ENCODE peak calls at places on chromosome 13, in seven cellular contexts. One of them, this sample, is unnamed.

GRCh38 chr13:101416181-101417042 is at the start of gene NALCN:
- DNase-seq in mesenchymal stem cell: peak; percentile 30
- DNase-seq in neuronal stem cell: peak; percentile 31
- DNase-seq in mesendoderm: peak; percentile 18
- DNase-seq in H9: peak; percentile 39
- DNase-seq in trophoblast cell: no peak
- DNase-seq in H1: peak; percentile 68
- DNase-seq in this sample: no peak

GRCh38 chr13:113950451-113951245 is 23.2 kb downstream of the C13orf46 start:
- DNase-seq in trophoblast cell: no peak
- DNase-seq in mesendoderm: no peak
- DNase-seq in H9: no peak
- DNase-seq in mesenchymal stem cell: no peak
- DNase-seq in H1: no peak
- DNase-seq in neuronal stem cell: no peak
- DNase-seq in this sample: no peak

GRCh38 chr13:40351537-40352384 is 314.7 kb downstream of the FOXO1 start:
- DNase-seq in mesendoderm: no peak
- DNase-seq in mesenchymal stem cell: no peak
- DNase-seq in H1: no peak
- DNase-seq in neuronal stem cell: no peak
- DNase-seq in trophoblast cell: no peak
- DNase-seq in H9: no peak
- DNase-seq in this sample: no peak

GRCh38 chr13:113947321-113948033 is 26.4 kb downstream of the C13orf46 start:
- DNase-seq in mesenchymal stem cell: peak; percentile 43
- DNase-seq in trophoblast cell: no peak
- DNase-seq in H1: no peak
- DNase-seq in mesendoderm: peak; percentile 34
- DNase-seq in neuronal stem cell: no peak
- DNase-seq in H9: peak; percentile 49
- DNase-seq in this sample: peak; percentile 43

GRCh38 chr13:97139704-97140103 is 82.4 kb upstream of the MBNL2 start:
- DNase-seq in trophoblast cell: no peak
- DNase-seq in H9: no peak
- DNase-seq in H1: no peak
- DNase-seq in neuronal stem cell: no peak
- DNase-seq in mesenchymal stem cell: peak; percentile 14
- DNase-seq in mesendoderm: peak; percentile 63
- DNase-seq in this sample: no peak

GRCh38 chr13:24683370-24683769 is 3.2 kb downstream of the ATP12A start:
- DNase-seq in H9: no peak
- DNase-seq in mesendoderm: peak; percentile 36
- DNase-seq in H1: no peak
- DNase-seq in neuronal stem cell: no peak
- DNase-seq in mesenchymal stem cell: no peak
- DNase-seq in trophoblast cell: no peak
- DNase-seq in this sample: no peak

GRCh38 chr13:51935326-51936171 is 73.8 kb downstream of the CCDC70 start:
- DNase-seq in neuronal stem cell: peak; percentile 5
- DNase-seq in trophoblast cell: no peak
- DNase-seq in H1: peak; percentile 74
- DNase-seq in mesendoderm: peak; percentile 65
- DNase-seq in H9: peak; percentile 62
- DNase-seq in mesenchymal stem cell: peak; percentile 14
- DNase-seq in this sample: no peak

GRCh38 chr13:112032186-112032835 is 34.6 kb upstream of the SOX1 start:
- DNase-seq in neuronal stem cell: no peak
- DNase-seq in mesenchymal stem cell: no peak
- DNase-seq in trophoblast cell: peak; percentile 83
- DNase-seq in H9: no peak
- DNase-seq in H1: no peak
- DNase-seq in mesendoderm: no peak
- DNase-seq in this sample: peak; percentile 1

GRCh38 chr13:82803341-82803740 is 1078.9 kb downstream of the SLITRK1 start:
- DNase-seq in mesendoderm: no peak
- DNase-seq in H1: no peak
- DNase-seq in mesenchymal stem cell: no peak
- DNase-seq in H9: no peak
- DNase-seq in trophoblast cell: no peak
- DNase-seq in neuronal stem cell: no peak
- DNase-seq in this sample: no peak

GRCh38 chr13:97695684-97696083 is 257.8 kb upstream of the IPO5 start:
- DNase-seq in mesendoderm: no peak
- DNase-seq in H1: no peak
- DNase-seq in trophoblast cell: no peak
- DNase-seq in mesenchymal stem cell: no peak
- DNase-seq in neuronal stem cell: no peak
- DNase-seq in H9: no peak
- DNase-seq in this sample: no peak

GRCh38 chr13:37929308-37929707 is 59.7 kb upstream of the TRPC4 start:
- DNase-seq in H9: no peak
- DNase-seq in mesendoderm: no peak
- DNase-seq in neuronal stem cell: no peak
- DNase-seq in trophoblast cell: no peak
- DNase-seq in H1: no peak
- DNase-seq in mesenchymal stem cell: no peak
- DNase-seq in this sample: no peak

DNA sequence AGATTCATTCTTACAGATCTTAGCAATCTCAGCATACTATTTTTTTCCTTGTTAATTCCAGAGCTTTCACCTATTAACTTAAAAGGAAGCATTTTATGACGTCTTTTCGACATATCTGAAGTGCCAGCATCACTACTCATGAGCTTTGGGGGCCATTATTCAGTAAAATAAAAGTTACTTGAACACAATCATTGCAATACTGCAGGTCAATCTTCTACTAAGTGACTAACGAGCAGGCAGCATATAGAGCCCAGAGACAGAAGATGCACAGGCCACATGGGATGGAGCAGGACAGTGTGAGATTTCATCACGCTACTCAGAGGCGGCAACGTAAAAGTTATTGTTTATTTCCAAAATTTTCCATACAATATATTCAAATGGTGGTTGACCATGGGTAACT is 382.6 kb downstream of the PCDH9 start:
- DNase-seq in mesenchymal stem cell: no peak
- DNase-seq in mesendoderm: no peak
- DNase-seq in trophoblast cell: no peak
- DNase-seq in H9: no peak
- DNase-seq in H1: no peak
- DNase-seq in neuronal stem cell: no peak
- DNase-seq in this sample: no peak
- H2BK5ac ChIP-seq in mesenchymal stem cell: no peak overlapping the region
- H2BK5ac ChIP-seq in mesendoderm: no peak overlapping the region
- H2BK5ac ChIP-seq in trophoblast cell: no peak overlapping the region
- H2BK5ac ChIP-seq in H9: no peak overlapping the region
- H2BK5ac ChIP-seq in H1: no peak overlapping the region
- H2BK5ac ChIP-seq in neuronal stem cell: no peak overlapping the region
- H2BK5ac ChIP-seq in this sample: no peak overlapping the region

GRCh38 chr13:46295531-46296464 is 84.1 kb downstream of the LRRC63 start:
- DNase-seq in mesendoderm: no peak
- DNase-seq in trophoblast cell: peak; percentile 75
- DNase-seq in mesenchymal stem cell: peak; percentile 88
- DNase-seq in H9: no peak
- DNase-seq in neuronal stem cell: no peak
- DNase-seq in H1: no peak
- DNase-seq in this sample: peak; percentile 83
- H2BK5ac ChIP-seq in mesendoderm: no peak overlapping the region
- H2BK5ac ChIP-seq in trophoblast cell: no peak overlapping the region
- H2BK5ac ChIP-seq in mesenchymal stem cell: no peak overlapping the region
- H2BK5ac ChIP-seq in H9: no peak overlapping the region
- H2BK5ac ChIP-seq in neuronal stem cell: no peak overlapping the region
- H2BK5ac ChIP-seq in H1: no peak overlapping the region
- H2BK5ac ChIP-seq in this sample: no peak overlapping the region

DNA sequence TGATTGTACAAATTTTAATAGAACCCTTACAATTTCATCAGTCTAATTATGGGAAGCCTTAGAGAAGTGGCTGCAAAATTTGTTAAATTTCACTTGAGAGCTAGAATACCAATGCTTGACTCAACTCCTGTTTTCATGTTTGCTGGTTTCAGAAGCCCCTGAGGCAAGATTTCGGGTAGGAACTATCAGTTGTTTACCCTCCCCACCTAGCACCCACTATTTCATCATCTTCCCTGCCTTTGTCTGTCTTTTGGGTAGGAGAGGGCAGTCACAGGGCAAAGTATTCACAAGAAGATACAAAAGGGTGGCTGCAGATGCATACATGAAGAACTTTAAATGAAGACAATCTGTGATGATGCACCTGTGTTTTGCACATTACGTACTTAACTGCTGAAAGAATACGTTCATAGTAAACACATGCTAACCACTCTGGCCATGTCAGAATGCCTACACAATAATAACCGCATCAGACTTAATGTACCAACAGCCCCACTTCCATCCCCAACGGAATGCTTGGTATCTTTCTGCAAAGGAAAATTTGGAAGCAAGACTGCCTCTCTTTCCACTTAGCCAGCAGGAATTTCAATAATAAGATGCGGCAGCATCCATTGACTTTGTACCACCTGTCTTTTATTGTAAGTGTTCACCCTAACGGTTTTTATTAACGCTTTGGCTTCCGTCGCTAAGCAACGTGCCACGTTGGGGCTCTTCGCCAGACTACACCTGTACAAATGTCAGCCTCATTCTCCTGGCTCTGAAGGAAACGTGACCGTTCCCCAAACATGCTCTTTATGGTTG is 30.4 kb downstream of the TPT1 start:
- DNase-seq in mesendoderm: no peak
- DNase-seq in neuronal stem cell: no peak
- DNase-seq in H1: no peak
- DNase-seq in trophoblast cell: peak; percentile 71
- DNase-seq in H9: no peak
- DNase-seq in mesenchymal stem cell: no peak
- DNase-seq in this sample: no peak
- H2BK5ac ChIP-seq in mesendoderm: no peak overlapping the region
- H2BK5ac ChIP-seq in neuronal stem cell: no peak overlapping the region
- H2BK5ac ChIP-seq in H1: peak overlapping the region; percentile 80
- H2BK5ac ChIP-seq in trophoblast cell: no peak overlapping the region
- H2BK5ac ChIP-seq in H9: no peak overlapping the region
- H2BK5ac ChIP-seq in mesenchymal stem cell: no peak overlapping the region
- H2BK5ac ChIP-seq in this sample: no peak overlapping the region

GRCh38 chr13:59607780-59608233 is 555.9 kb downstream of the DIAPH3 start:
- DNase-seq in mesendoderm: peak; percentile 78
- DNase-seq in H9: no peak
- DNase-seq in mesenchymal stem cell: no peak
- DNase-seq in H1: no peak
- DNase-seq in neuronal stem cell: no peak
- DNase-seq in trophoblast cell: peak; percentile 27
- DNase-seq in this sample: no peak

GRCh38 chr13:59603646-59604045 is 560.1 kb downstream of the DIAPH3 start:
- DNase-seq in H9: peak; percentile 42
- DNase-seq in mesenchymal stem cell: no peak
- DNase-seq in H1: no peak
- DNase-seq in neuronal stem cell: no peak
- DNase-seq in trophoblast cell: no peak
- DNase-seq in mesendoderm: no peak
- DNase-seq in this sample: no peak

GRCh38 chr13:59609421-59609820 is 554.3 kb downstream of the DIAPH3 start:
- DNase-seq in trophoblast cell: no peak
- DNase-seq in H1: no peak
- DNase-seq in neuronal stem cell: no peak
- DNase-seq in mesendoderm: peak; percentile 73
- DNase-seq in H9: no peak
- DNase-seq in mesenchymal stem cell: no peak
- DNase-seq in this sample: no peak

GRCh38 chr13:59601993-59602392 is 561.7 kb downstream of the DIAPH3 start:
- DNase-seq in H9: no peak
- DNase-seq in trophoblast cell: no peak
- DNase-seq in H1: no peak
- DNase-seq in mesendoderm: no peak
- DNase-seq in neuronal stem cell: no peak
- DNase-seq in mesenchymal stem cell: no peak
- DNase-seq in this sample: no peak

GRCh38 chr13:59607172-59607571 is 556.6 kb downstream of the DIAPH3 start:
- DNase-seq in mesenchymal stem cell: no peak
- DNase-seq in H1: no peak
- DNase-seq in trophoblast cell: no peak
- DNase-seq in mesendoderm: no peak
- DNase-seq in neuronal stem cell: no peak
- DNase-seq in H9: no peak
- DNase-seq in this sample: no peak
- H2BK5ac ChIP-seq in mesenchymal stem cell: no peak overlapping the region
- H2BK5ac ChIP-seq in H1: no peak overlapping the region
- H2BK5ac ChIP-seq in trophoblast cell: no peak overlapping the region
- H2BK5ac ChIP-seq in mesendoderm: no peak overlapping the region
- H2BK5ac ChIP-seq in neuronal stem cell: no peak overlapping the region
- H2BK5ac ChIP-seq in H9: no peak overlapping the region
- H2BK5ac ChIP-seq in this sample: no peak overlapping the region

DNA sequence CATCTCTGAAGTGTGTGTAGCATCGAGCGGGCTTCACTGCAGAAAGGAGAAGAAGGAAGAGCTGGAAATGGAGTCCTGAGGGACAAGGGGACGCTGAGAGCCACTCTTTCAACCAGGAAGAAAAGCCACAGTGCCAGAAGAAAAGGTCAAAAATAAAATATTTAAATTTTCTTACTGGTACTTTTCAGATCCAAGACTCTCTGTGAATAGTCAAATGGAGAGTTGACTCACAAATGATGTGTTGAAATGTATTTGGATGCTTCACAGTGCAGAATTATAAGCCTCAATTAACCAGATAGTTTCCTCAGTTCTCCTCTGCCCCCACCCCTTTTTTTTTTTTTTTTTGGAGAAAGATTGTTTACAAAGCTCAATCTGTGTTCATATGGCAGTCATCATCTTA is 470.8 kb downstream of the FGF9 start:
- DNase-seq in mesenchymal stem cell: no peak
- DNase-seq in H1: no peak
- DNase-seq in trophoblast cell: no peak
- DNase-seq in neuronal stem cell: no peak
- DNase-seq in H9: no peak
- DNase-seq in mesendoderm: no peak
- DNase-seq in this sample: no peak
- H2BK5ac ChIP-seq in mesenchymal stem cell: no peak overlapping the region
- H2BK5ac ChIP-seq in H1: no peak overlapping the region
- H2BK5ac ChIP-seq in trophoblast cell: no peak overlapping the region
- H2BK5ac ChIP-seq in neuronal stem cell: no peak overlapping the region
- H2BK5ac ChIP-seq in H9: no peak overlapping the region
- H2BK5ac ChIP-seq in mesendoderm: no peak overlapping the region
- H2BK5ac ChIP-seq in this sample: no peak overlapping the region

GRCh38 chr13:80612804-80613203 is 271.9 kb upstream of the SPRY2 start:
- DNase-seq in mesendoderm: no peak
- DNase-seq in mesenchymal stem cell: no peak
- DNase-seq in neuronal stem cell: peak; percentile 24
- DNase-seq in H1: no peak
- DNase-seq in H9: no peak
- DNase-seq in trophoblast cell: no peak
- DNase-seq in this sample: no peak

GRCh38 chr13:80618777-80619176 is 277.9 kb upstream of the SPRY2 start:
- DNase-seq in trophoblast cell: no peak
- DNase-seq in mesenchymal stem cell: no peak
- DNase-seq in H1: no peak
- DNase-seq in mesendoderm: no peak
- DNase-seq in H9: no peak
- DNase-seq in neuronal stem cell: no peak
- DNase-seq in this sample: no peak
- H2BK5ac ChIP-seq in trophoblast cell: no peak overlapping the region
- H2BK5ac ChIP-seq in mesenchymal stem cell: no peak overlapping the region
- H2BK5ac ChIP-seq in H1: no peak overlapping the region
- H2BK5ac ChIP-seq in mesendoderm: no peak overlapping the region
- H2BK5ac ChIP-seq in H9: no peak overlapping the region
- H2BK5ac ChIP-seq in neuronal stem cell: no peak overlapping the region
- H2BK5ac ChIP-seq in this sample: no peak overlapping the region

GRCh38 chr13:31149604-31150003 is 12.1 kb downstream of the HSPH1 start:
- DNase-seq in H1: no peak
- DNase-seq in H9: no peak
- DNase-seq in neuronal stem cell: no peak
- DNase-seq in mesendoderm: no peak
- DNase-seq in trophoblast cell: no peak
- DNase-seq in mesenchymal stem cell: no peak
- DNase-seq in this sample: no peak
- H2BK5ac ChIP-seq in H1: no peak overlapping the region
- H2BK5ac ChIP-seq in H9: no peak overlapping the region
- H2BK5ac ChIP-seq in neuronal stem cell: no peak overlapping the region
- H2BK5ac ChIP-seq in mesendoderm: no peak overlapping the region
- H2BK5ac ChIP-seq in trophoblast cell: no peak overlapping the region
- H2BK5ac ChIP-seq in mesenchymal stem cell: no peak overlapping the region
- H2BK5ac ChIP-seq in this sample: no peak overlapping the region

This sample was measured in IMR-90.